ENCODE peak calls at places on chromosomes 4 and X, in six cellular contexts. One of them, this sample, is unnamed.

GRCh38 chr4:15654556-15655222 is 468 bp downstream of the FBXL5 start:
- DNase-seq in ascending aorta: peak
- DNase-seq in left colon: peak
- DNase-seq in Right ventricle myocardium inferior: peak
- DNase-seq in MV-4-11: no peak
- DNase-seq in bronchial epithelial cell: no peak
- DNase-seq in this sample: no peak

GRCh38 chrX:71128915-71129765 is 10.7 kb downstream of the MED12 start:
- DNase-seq in ascending aorta: peak
- DNase-seq in left colon: peak
- DNase-seq in Right ventricle myocardium inferior: peak
- DNase-seq in MV-4-11: peak
- DNase-seq in bronchial epithelial cell: peak
- DNase-seq in this sample: peak

GRCh38 chr4:52234539-52235174 is 183.6 kb downstream of the SPATA18 start:
- DNase-seq in ascending aorta: no peak
- DNase-seq in left colon: no peak
- DNase-seq in Right ventricle myocardium inferior: no peak
- DNase-seq in MV-4-11: no peak
- DNase-seq in bronchial epithelial cell: peak
- DNase-seq in this sample: peak

GRCh38 chr4:1378559-1379231 is 27.5 kb downstream of the NKX1-1 start:
- DNase-seq in ascending aorta: no peak
- DNase-seq in left colon: peak
- DNase-seq in Right ventricle myocardium inferior: peak
- DNase-seq in MV-4-11: no peak
- DNase-seq in bronchial epithelial cell: no peak
- DNase-seq in this sample: no peak

GRCh38 chrX:32150141-32150540 is 1061.2 kb downstream of the DMD start:
- DNase-seq in ascending aorta: no peak
- DNase-seq in left colon: no peak
- DNase-seq in Right ventricle myocardium inferior: no peak
- DNase-seq in MV-4-11: no peak
- DNase-seq in bronchial epithelial cell: no peak
- DNase-seq in this sample: no peak

GRCh38 chr4:36348403-36348938 is 67.1 kb downstream of the DTHD1 start:
- DNase-seq in ascending aorta: no peak
- DNase-seq in left colon: no peak
- DNase-seq in Right ventricle myocardium inferior: no peak
- DNase-seq in MV-4-11: no peak
- DNase-seq in bronchial epithelial cell: no peak
- DNase-seq in this sample: no peak

GRCh38 chr4:169745291-169745690 is 12.5 kb downstream of the HPF1 start:
- DNase-seq in ascending aorta: no peak
- DNase-seq in left colon: no peak
- DNase-seq in Right ventricle myocardium inferior: no peak
- DNase-seq in MV-4-11: peak
- DNase-seq in bronchial epithelial cell: peak
- DNase-seq in this sample: peak

GRCh38 chrX:63350551-63350950 is 581 bp downstream of the SPIN4 start:
- DNase-seq in ascending aorta: no peak
- DNase-seq in left colon: peak
- DNase-seq in Right ventricle myocardium inferior: no peak
- DNase-seq in MV-4-11: peak
- DNase-seq in bronchial epithelial cell: peak
- DNase-seq in this sample: peak

GRCh38 chrX:73962948-73963347 is 341.0 kb upstream of the ZCCHC13 start:
- DNase-seq in ascending aorta: no peak
- DNase-seq in left colon: no peak
- DNase-seq in Right ventricle myocardium inferior: no peak
- DNase-seq in MV-4-11: no peak
- DNase-seq in bronchial epithelial cell: no peak
- DNase-seq in this sample: no peak

GRCh38 chr4:156298230-156298629 is 344.6 kb upstream of the CTSO start:
- DNase-seq in ascending aorta: no peak
- DNase-seq in left colon: peak
- DNase-seq in Right ventricle myocardium inferior: peak
- DNase-seq in MV-4-11: no peak
- DNase-seq in bronchial epithelial cell: peak
- DNase-seq in this sample: peak

GRCh38 chr4:8590546-8590880 is 2.1 kb upstream of the CPZ start:
- DNase-seq in ascending aorta: no peak
- DNase-seq in left colon: no peak
- DNase-seq in Right ventricle myocardium inferior: no peak
- DNase-seq in MV-4-11: no peak
- DNase-seq in bronchial epithelial cell: no peak
- DNase-seq in this sample: no peak

GRCh38 chr4:77264826-77265225 is 107.8 kb downstream of the CCNG2 start:
- DNase-seq in ascending aorta: no peak
- DNase-seq in left colon: no peak
- DNase-seq in Right ventricle myocardium inferior: no peak
- DNase-seq in MV-4-11: peak
- DNase-seq in bronchial epithelial cell: peak
- DNase-seq in this sample: no peak

GRCh38 chrX:1518512-1518911 is 18.5 kb downstream of the P2RY8 start:
- DNase-seq in ascending aorta: peak
- DNase-seq in left colon: no peak
- DNase-seq in Right ventricle myocardium inferior: no peak
- DNase-seq in MV-4-11: peak
- DNase-seq in bronchial epithelial cell: no peak
- DNase-seq in this sample: no peak

GRCh38 chr4:118969359-118969758 is 80.7 kb downstream of the SYNPO2 start:
- DNase-seq in ascending aorta: peak
- DNase-seq in left colon: peak
- DNase-seq in Right ventricle myocardium inferior: peak
- DNase-seq in MV-4-11: peak
- DNase-seq in bronchial epithelial cell: peak
- DNase-seq in this sample: no peak

GRCh38 chrX:47560831-47561652 is at the start of gene ARAF:
- DNase-seq in ascending aorta: peak
- DNase-seq in left colon: peak
- DNase-seq in Right ventricle myocardium inferior: peak
- DNase-seq in MV-4-11: peak
- DNase-seq in bronchial epithelial cell: peak
- DNase-seq in this sample: peak

GRCh38 chrX:154436597-154437397 is at the start of gene GDI1:
- DNase-seq in ascending aorta: no peak
- DNase-seq in left colon: peak
- DNase-seq in Right ventricle myocardium inferior: peak
- DNase-seq in MV-4-11: no peak
- DNase-seq in bronchial epithelial cell: no peak
- DNase-seq in this sample: no peak

GRCh38 chrX:310621-311155 is 7.9 kb downstream of the GTPBP6 start:
- DNase-seq in ascending aorta: no peak
- DNase-seq in left colon: no peak
- DNase-seq in Right ventricle myocardium inferior: no peak
- DNase-seq in MV-4-11: no peak
- DNase-seq in bronchial epithelial cell: no peak
- DNase-seq in this sample: no peak

GRCh38 chrX:40473460-40474204 is 107.1 kb upstream of the ATP6AP2 start:
- DNase-seq in ascending aorta: no peak
- DNase-seq in left colon: no peak
- DNase-seq in Right ventricle myocardium inferior: no peak
- DNase-seq in MV-4-11: no peak
- DNase-seq in bronchial epithelial cell: no peak
- DNase-seq in this sample: no peak

This sample was measured in GM04504.